ENCODE peak calls at places on chromosomes 16 and 17, in ten cellular contexts. U, O, R, W, P, N, Q, C, E and H are unnamed samples.

GRCh38 chr17:7835818-7836595 is 2.0 kb downstream of the KDM6B start:
- DNase-seq in O (peak), R (no peak), W (peak), N (peak), C (peak), U (peak), P (no peak), E (no peak), Q (no peak), H (peak)

GRCh38 chr17:2101448-2102257 is 46.8 kb downstream of the HIC1 start:
- DNase-seq in U (no peak), P (no peak), E (no peak), O (no peak), Q (no peak), C (no peak), N (no peak), W (peak), R (no peak), H (peak)

GRCh38 chr17:82915697-82916027 is 75.8 kb upstream of the ZNF750 start:
- DNase-seq in W (peak), N (no peak), P (no peak), R (no peak), E (no peak), C (no peak), O (no peak), Q (no peak), U (no peak), H (no peak)

GRCh38 chr16:56041556-56042140 is 149.6 kb upstream of the GNAO1 start:
- DNase-seq in O (no peak), E (peak), N (no peak), Q (peak), U (no peak), R (no peak), C (peak), W (no peak), P (no peak), H (peak)

GRCh38 chr17:76390003-76390421 is 5.6 kb downstream of the SPHK1 start:
- DNase-seq in O (no peak), C (no peak), W (no peak), E (no peak), P (no peak), N (no peak), U (no peak), R (no peak), Q (peak), H (no peak)

GRCh38 chr16:58393138-58393504 is 850 bp downstream of the GINS3 start:
- DNase-seq in Q (no peak), R (no peak), W (no peak), U (no peak), C (no peak), N (no peak), P (no peak), O (no peak), E (peak), H (no peak)

GRCh38 chr17:2111691-2112090 is 56.8 kb downstream of the HIC1 start:
- DNase-seq in C (no peak), E (no peak), N (no peak), R (no peak), P (no peak), W (no peak), O (no peak), Q (no peak), U (no peak), H (no peak)

GRCh38 chr17:50660042-50660886 is 25.6 kb downstream of the ABCC3 start:
- DNase-seq in P (no peak), W (no peak), C (peak), R (no peak), U (no peak), N (no peak), E (peak), Q (no peak), O (peak), H (peak)

GRCh38 chr17:31466096-31466495 is 74.6 kb downstream of the RAB11FIP4 start:
- DNase-seq in R (no peak), N (no peak), E (no peak), Q (no peak), C (no peak), U (no peak), W (no peak), O (peak), P (no peak), H (no peak)

GRCh38 chr17:51427259-51428255 is 167.2 kb downstream of the UTP18 start:
- DNase-seq in P (no peak), C (no peak), U (no peak), E (no peak), O (no peak), N (no peak), W (no peak), Q (no peak), R (no peak), H (no peak)

GRCh38 chr16:56824335-56824734 is 40.7 kb upstream of the SLC12A3 start:
- DNase-seq in R (no peak), Q (peak), P (no peak), N (no peak), W (no peak), E (no peak), U (no peak), C (peak), O (no peak), H (peak)

GRCh38 chr16:71610447-71610846 is 15.5 kb upstream of the MARVELD3 start:
- DNase-seq in Q (no peak), E (no peak), N (no peak), C (no peak), W (no peak), R (peak), O (no peak), P (no peak), U (no peak), H (no peak)

GRCh38 chr16:67928147-67928546 is 3.5 kb downstream of the CTRL start:
- DNase-seq in E (no peak), C (no peak), P (no peak), N (no peak), Q (no peak), U (no peak), O (no peak), R (peak), W (no peak), H (no peak)

GRCh38 chr16:76118344-76118743 is 158.9 kb upstream of the CNTNAP4 start:
- DNase-seq in U (no peak), P (no peak), R (no peak), W (no peak), O (no peak), N (no peak), E (no peak), Q (no peak), C (no peak), H (no peak)

GRCh38 chr17:67082110-67082509 is 37.8 kb downstream of the CACNG1 start:
- DNase-seq in P (no peak), U (no peak), R (no peak), N (no peak), W (no peak), Q (no peak), O (no peak), C (no peak), E (no peak), H (no peak)

GRCh38 chr17:17424552-17424951 is 52.2 kb upstream of the MED9 start:
- DNase-seq in U (no peak), W (no peak), C (no peak), E (no peak), P (no peak), Q (no peak), O (no peak), N (no peak), R (no peak), H (no peak)

GRCh38 chr17:71959129-71959528 is 161.7 kb upstream of the SOX9 start:
- DNase-seq in U (no peak), Q (no peak), O (no peak), E (no peak), N (no peak), R (no peak), P (no peak), W (no peak), C (peak), H (no peak)

GRCh38 chr17:65914784-65915342 is 277.1 kb downstream of the CEP112 start:
- DNase-seq in P (no peak), E (no peak), C (no peak), N (no peak), U (no peak), Q (no peak), R (no peak), W (no peak), O (no peak), H (no peak)

GRCh38 chr17:68178831-68179230 is 69.0 kb upstream of the AMZ2 start:
- DNase-seq in C (no peak), N (no peak), Q (no peak), R (no peak), W (no peak), P (no peak), E (no peak), U (no peak), O (no peak), H (no peak)

GRCh38 chr16:69833357-69833781 is 71.2 kb downstream of the WWP2 start:
- DNase-seq in U (no peak), E (no peak), W (no peak), Q (no peak), P (no peak), R (no peak), O (no peak), N (no peak), C (no peak), H (no peak)

GRCh38 chr17:49898547-49899490 is 51.0 kb upstream of the TAC4 start:
- DNase-seq in R (no peak), P (no peak), C (peak), U (no peak), E (peak), N (no peak), Q (no peak), W (no peak), O (no peak), H (no peak)

GRCh38 chr17:61219460-61219859 is 180.2 kb upstream of the TBX2 start:
- DNase-seq in O (no peak), U (no peak), N (no peak), W (no peak), Q (no peak), P (no peak), R (no peak), E (no peak), C (no peak), H (no peak)

GRCh38 chr17:50501054-50501453 is 7.2 kb upstream of the MYCBPAP start:
- DNase-seq in N (peak), C (peak), U (no peak), P (no peak), R (no peak), O (no peak), E (no peak), W (peak), Q (no peak), H (peak)

GRCh38 chr16:20928774-20929411 is 28.3 kb downstream of the LYRM1 start:
- DNase-seq in Q (no peak), C (no peak), O (no peak), R (no peak), P (no peak), W (no peak), N (no peak), U (no peak), E (no peak), H (no peak)

GRCh38 chr16:2251281-2252111 is at the start of gene ECI1:
- DNase-seq in N (peak), W (peak), C (peak), U (peak), Q (peak), P (peak), R (peak), O (peak), E (peak), H (peak)

GRCh38 chr16:2250652-2251280 is 621 bp downstream of the ECI1 start:
- DNase-seq in R (no peak), U (no peak), O (no peak), W (peak), E (no peak), N (no peak), C (peak), P (no peak), Q (peak), H (peak)

GRCh38 chr16:2253293-2253692 is 1.9 kb upstream of the ECI1 start:
- DNase-seq in O (peak), W (peak), R (no peak), E (no peak), P (no peak), Q (no peak), N (no peak), U (no peak), C (no peak), H (no peak)

GRCh38 chr16:2256531-2257140 is 5.2 kb upstream of the ECI1 start:
- DNase-seq in N (no peak), R (no peak), P (no peak), E (no peak), O (peak), U (no peak), C (no peak), W (no peak), Q (no peak), H (no peak)

GRCh38 chr16:2252806-2253148 is 1.4 kb upstream of the ECI1 start:
- DNase-seq in W (peak), U (no peak), O (peak), R (no peak), C (no peak), P (no peak), E (no peak), Q (no peak), N (no peak), H (no peak)
- TF ChIP-seq POLR2A in W (no peak), U (no peak), O (no peak), R (no peak), C (no peak), P (no peak), E (no peak), Q (no peak), N (no peak), H (no peak)

DNA sequence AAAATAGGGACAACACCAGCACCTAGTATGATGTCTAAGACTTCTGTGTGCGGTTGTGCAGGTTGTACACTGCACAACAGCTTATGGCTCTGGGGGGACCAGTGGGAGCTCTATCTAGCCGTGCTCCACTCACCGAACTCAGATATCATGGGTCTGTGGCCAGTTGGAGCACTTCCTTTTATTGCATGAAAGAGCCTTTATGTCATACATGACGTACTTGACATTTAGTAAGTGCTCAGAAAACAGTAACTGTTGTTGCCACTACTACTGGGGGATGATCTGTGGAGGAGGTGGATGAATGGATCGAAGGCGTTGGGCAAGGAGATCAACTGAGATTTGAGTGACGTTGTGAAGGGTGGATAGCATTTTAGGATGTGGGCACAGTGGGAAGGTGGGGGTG is 368.8 kb downstream of the SNX29 start:
- DNase-seq in E (no peak), W (no peak), N (no peak), U (no peak), O (no peak), P (no peak), C (no peak), Q (no peak), R (no peak), H (no peak)
- TF ChIP-seq POLR2A in E (no peak), W (no peak), N (no peak), U (no peak), O (no peak), P (no peak), C (no peak), Q (no peak), R (no peak), H (no peak)

GRCh38 chr17:40561871-40562611 is 3.2 kb downstream of the CCR7 start:
- DNase-seq in N (no peak), C (peak), Q (no peak), P (no peak), U (no peak), W (no peak), E (no peak), R (peak), O (no peak), H (no peak)

GRCh38 chr17:40562841-40563370 is 2.4 kb downstream of the CCR7 start:
- DNase-seq in P (no peak), C (no peak), Q (no peak), E (no peak), W (no peak), U (no peak), O (no peak), N (no peak), R (no peak), H (no peak)

GRCh38 chr17:40564883-40565744 is at the start of gene CCR7:
- DNase-seq in O (no peak), P (no peak), U (no peak), W (peak), C (no peak), Q (no peak), R (peak), E (peak), N (no peak), H (peak)

GRCh38 chr17:40564195-40564882 is 933 bp downstream of the CCR7 start:
- DNase-seq in O (no peak), P (no peak), Q (no peak), N (no peak), W (no peak), R (peak), E (no peak), C (no peak), U (no peak), H (no peak)

DNA sequence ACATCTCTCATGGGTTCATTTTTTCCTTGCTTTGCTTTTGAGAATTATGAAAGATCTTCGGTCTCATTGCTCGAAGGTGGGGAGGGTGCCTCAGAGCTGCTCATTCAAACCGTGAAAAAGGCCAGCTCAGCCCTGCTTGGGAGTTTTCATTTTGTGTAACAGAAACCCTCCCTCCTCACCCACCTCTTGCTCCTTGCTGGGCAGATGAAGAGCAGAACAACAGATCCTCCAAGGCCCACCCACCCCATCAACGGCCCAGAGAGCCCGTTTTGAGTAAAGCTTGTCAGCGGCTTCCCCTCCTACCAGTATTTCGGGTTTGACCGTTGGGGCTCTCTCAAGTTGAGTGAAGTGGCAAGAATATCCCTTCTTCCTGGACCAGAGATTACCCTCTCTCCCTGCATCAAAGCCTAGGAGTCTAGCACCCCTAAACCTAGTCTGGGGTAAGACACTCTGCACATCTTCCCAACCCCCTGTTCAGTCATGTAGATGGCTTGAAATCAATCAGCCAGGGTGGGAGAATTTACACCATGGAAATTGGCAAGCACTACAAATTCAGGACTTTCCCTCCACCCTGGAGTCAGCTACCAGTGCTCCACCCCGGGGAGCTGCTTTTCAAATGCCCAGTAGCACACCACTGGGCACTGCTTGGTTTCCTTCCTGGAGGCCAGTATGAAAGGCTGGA is 1.8 kb downstream of the CCR7 start:
- DNase-seq in E (no peak), N (no peak), U (no peak), O (no peak), R (no peak), Q (no peak), C (no peak), W (no peak), P (no peak), H (no peak)
- TF ChIP-seq POLR2A in E (no peak), N (no peak), U (no peak), O (no peak), R (no peak), Q (no peak), C (no peak), W (no peak), P (no peak), H (no peak)

GRCh38 chr17:45298546-45299285 is 18.1 kb downstream of the MAP3K14 start:
- DNase-seq in N (no peak), R (no peak), C (no peak), E (no peak), U (no peak), W (no peak), Q (no peak), O (no peak), P (no peak), H (no peak)
- TF ChIP-seq POLR2A in N (no peak), R (no peak), C (no peak), E (no peak), U (no peak), W (no peak), Q (no peak), O (no peak), P (no peak), H (no peak)